ENCODE peak calls at places on chromosomes 6 and 20, in nine cellular contexts. B is nephron progenitor cell; V is heart left ventricle; Y is neural crest cell; M is endothelial cell; P is HFFc6; E is GM20000; D is CD4-positive, alpha-beta T cell; Q is cardiac fibroblast. Z is an unnamed sample.

GRCh38 chr6:31465718-31466117 is 32.2 kb upstream of the MICB start:
- DNase-seq in Y (no peak), B (no peak), E (no peak), M (no peak), D (no peak), V (no peak), P (no peak), Q (no peak), Z (no peak)

GRCh38 chr20:62252342-62252966 is 14.1 kb downstream of the OSBPL2 start:
- DNase-seq in P (no peak), B (no peak), E (no peak), Q (peak; percentile 20), M (no peak), Y (no peak), D (no peak), V (no peak), Z (no peak)

GRCh38 chr6:70299456-70299855 is 3.4 kb downstream of the COL9A1 start:
- DNase-seq in Y (no peak), P (no peak), E (no peak), B (peak; percentile 42), M (peak; percentile 28), V (no peak), Q (peak; percentile 12), D (no peak), Z (no peak)

GRCh38 chr20:53712212-53712977 is 118.8 kb upstream of the ZNF217 start:
- DNase-seq in Q (no peak), V (no peak), B (no peak), E (no peak), M (no peak), P (no peak), D (no peak), Y (no peak), Z (no peak)

GRCh38 chr6:13068558-13069210 is 259.7 kb downstream of the TBC1D7 start:
- DNase-seq in M (peak; percentile 7), D (no peak), B (no peak), P (no peak), V (no peak), Y (no peak), E (no peak), Q (no peak), Z (no peak)

GRCh38 chr6:141242957-141243356 is 889.8 kb upstream of the GJE1 start:
- DNase-seq in P (no peak), D (no peak), Y (no peak), M (no peak), Q (no peak), E (no peak), B (no peak), V (no peak), Z (no peak)

GRCh38 chr20:58723628-58723984 is 31.0 kb downstream of the NPEPL1 start:
- DNase-seq in Y (no peak), D (no peak), V (no peak), Q (no peak), E (no peak), B (no peak), P (no peak), M (no peak), Z (no peak)

GRCh38 chr6:169247991-169248390 is 5.7 kb downstream of the THBS2 start:
- DNase-seq in P (no peak), Q (no peak), D (no peak), B (no peak), E (no peak), V (no peak), M (no peak), Y (no peak), Z (no peak)

GRCh38 chr6:151733680-151734320 is 73.7 kb upstream of the ESR1 start:
- DNase-seq in Y (no peak), B (no peak), P (no peak), M (no peak), V (no peak), Q (no peak), E (no peak), D (no peak), Z (no peak)

GRCh38 chr6:119620846-119621570 is 271.4 kb upstream of the MAN1A1 start:
- DNase-seq in E (no peak), D (no peak), Y (no peak), M (no peak), B (no peak), V (no peak), P (peak; percentile 74), Q (peak; percentile 83), Z (no peak)

GRCh38 chr6:133947302-133947900 is 5.6 kb upstream of the TBPL1 start:
- DNase-seq in M (no peak), Q (no peak), D (no peak), V (no peak), B (no peak), Y (no peak), E (no peak), P (no peak), Z (no peak)

GRCh38 chr20:58618694-58619540 is 32.2 kb upstream of the STX16 start:
- DNase-seq in B (no peak), E (no peak), Q (peak; percentile 83), D (no peak), Y (no peak), M (no peak), P (no peak), V (no peak), Z (no peak)

GRCh38 chr6:33962673-33963072 is 158.9 kb upstream of the MLN start:
- DNase-seq in V (no peak), P (no peak), B (no peak), E (no peak), D (no peak), Q (no peak), Y (no peak), M (no peak), Z (no peak)

GRCh38 chr6:42182101-42182500 is 8.9 kb downstream of the GUCA1A start:
- DNase-seq in B (no peak), P (no peak), D (no peak), Y (no peak), E (no peak), V (no peak), M (no peak), Q (no peak), Z (no peak)

GRCh38 chr20:44035924-44036323 is 121.3 kb downstream of the TOX2 start:
- DNase-seq in M (no peak), P (no peak), E (no peak), Y (no peak), Q (no peak), B (no peak), V (no peak), D (no peak), Z (no peak)

GRCh38 chr6:56708810-56709597 is 66.3 kb upstream of the DST start:
- DNase-seq in P (peak; percentile 79), V (no peak), B (no peak), Q (peak; percentile 85), M (no peak), D (no peak), Y (no peak), E (peak; percentile 45), Z (no peak)

GRCh38 chr6:46217671-46218131 is 46.9 kb upstream of the ENPP5 start:
- DNase-seq in P (no peak), V (no peak), Y (no peak), M (no peak), Q (peak; percentile 71), D (no peak), B (no peak), E (peak; percentile 55), Z (no peak)

GRCh38 chr6:84346372-84346771 is 118.9 kb upstream of the CEP162 start:
- DNase-seq in M (no peak), V (no peak), D (no peak), B (no peak), Y (no peak), Q (peak; percentile 6), E (no peak), P (no peak), Z (no peak)
- TF ChIP-seq CTCF in M (no peak), V (no peak), D (no peak), B (no peak), Y (no peak), Q (peak; percentile 20), E (no peak), P (peak; percentile 49), Z (no peak)

GRCh38 chr6:159110748-159111147 is 58.5 kb upstream of the FNDC1 start:
- DNase-seq in M (no peak), D (no peak), Q (no peak), E (no peak), B (no peak), Y (no peak), P (no peak), V (no peak), Z (no peak)

GRCh38 chr6:159110013-159110412 is 59.2 kb upstream of the FNDC1 start:
- DNase-seq in D (no peak), B (peak; percentile 38), M (peak; percentile 49), Q (peak; percentile 45), V (no peak), E (no peak), Y (peak; percentile 32), P (peak; percentile 63), Z (no peak)

GRCh38 chr6:159113223-159113622 is 56.0 kb upstream of the FNDC1 start:
- DNase-seq in Y (no peak), B (no peak), P (no peak), V (no peak), M (no peak), D (no peak), E (no peak), Q (no peak), Z (no peak)

GRCh38 chr6:159114569-159114968 is 54.6 kb upstream of the FNDC1 start:
- DNase-seq in P (no peak), B (no peak), D (no peak), Q (no peak), M (no peak), V (no peak), Y (no peak), E (no peak), Z (no peak)

GRCh38 chr6:159112714-159113113 is 56.5 kb upstream of the FNDC1 start:
- DNase-seq in M (no peak), Q (no peak), P (no peak), B (no peak), E (no peak), V (no peak), Y (no peak), D (no peak), Z (no peak)
- TF ChIP-seq CTCF in M (no peak), Q (no peak), P (no peak), B (no peak), E (no peak), V (no peak), Y (no peak), D (no peak), Z (no peak)

GRCh38 chr20:50992733-50993457 is 30.0 kb downstream of the KCNG1 start:
- DNase-seq in D (no peak), B (peak; percentile 56), M (peak; percentile 72), Q (peak; percentile 71), P (peak; percentile 47), Y (peak; percentile 68), V (no peak), E (peak; percentile 68), Z (no peak)
- TF ChIP-seq CTCF in D (no peak), B (peak; percentile 85), M (peak; percentile 88), Q (peak; percentile 86), P (peak; percentile 84), Y (peak; percentile 80), V (peak; percentile 49), E (peak; percentile 22), Z (peak; percentile 66)

GRCh38 chr6:81228912-81229540 is 523.5 kb downstream of the TENT5A start:
- DNase-seq in Y (no peak), E (no peak), B (no peak), M (no peak), V (no peak), D (no peak), P (peak; percentile 68), Q (peak; percentile 68), Z (no peak)

DNA sequence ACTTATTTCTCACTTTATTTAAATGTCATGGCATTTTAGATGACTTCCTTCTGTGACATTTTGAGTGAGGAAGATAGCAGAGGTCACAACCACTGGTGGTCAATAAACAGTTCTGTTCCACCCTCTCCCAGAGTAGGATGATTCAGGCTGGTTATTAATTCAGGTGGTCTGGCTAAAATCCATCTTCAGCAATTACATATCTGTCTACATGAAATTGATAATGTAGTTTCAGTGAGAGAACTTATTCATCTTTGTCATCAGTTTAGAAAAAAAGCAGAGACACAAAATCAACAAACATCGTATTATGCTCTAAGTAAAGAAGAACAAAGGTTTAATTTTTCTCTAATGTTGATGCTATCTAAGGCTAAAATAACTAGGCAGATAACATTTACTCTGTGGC is 525.5 kb downstream of the TENT5A start:
- DNase-seq in M (no peak), B (no peak), D (no peak), Y (no peak), V (no peak), Q (no peak), P (no peak), E (no peak), Z (no peak)
- TF ChIP-seq CTCF in M (no peak), B (no peak), D (no peak), Y (no peak), V (no peak), Q (no peak), P (no peak), E (no peak), Z (no peak)